ENCODE peak calls at places on chromosomes 6 and 20, in four cellular contexts. C is keratinocyte, U is body of pancreas, K is fibroblast of lung. F is an unnamed sample.
A peak's percentile ranks its signal among the peaks of the same experiment; 100 is the strongest.

GRCh38 chr6:75481394-75481793 is 12.2 kb downstream of the FILIP1 start:
- DNase-seq in C (no peak), U (no peak), K (peak; percentile 32), F (no peak)

GRCh38 chr6:32849126-32849525 is 4.4 kb downstream of the TAP1 start:
- DNase-seq in C (no peak), U (no peak), K (no peak), F (no peak)

GRCh38 chr6:127564761-127565160 is 12.2 kb upstream of the C6orf58 start:
- DNase-seq in C (no peak), U (no peak), K (no peak), F (no peak)

GRCh38 chr20:1322511-1323245 is 6.3 kb downstream of the SDCBP2 start:
- DNase-seq in C (no peak), U (no peak), K (peak; percentile 96), F (peak; percentile 88)

GRCh38 chr6:166304106-166304505 is 4.1 kb downstream of the PRR18 start:
- DNase-seq in C (no peak), U (no peak), K (no peak), F (no peak)

GRCh38 chr20:2285193-2285592 is 10.6 kb upstream of the TGM3 start:
- DNase-seq in C (no peak), U (no peak), K (no peak), F (no peak)

GRCh38 chr6:116524236-116524635 is 12.8 kb downstream of the CALHM5 start:
- DNase-seq in C (no peak), U (no peak), K (no peak), F (no peak)

GRCh38 chr6:142833054-142833453 is 111.9 kb downstream of the HIVEP2 start:
- DNase-seq in C (peak; percentile 71), U (no peak), K (peak; percentile 96), F (peak; percentile 98)

GRCh38 chr6:11188161-11188915 is 44.1 kb downstream of the NEDD9 start:
- DNase-seq in C (no peak), U (peak; percentile 51), K (no peak), F (peak; percentile 89)

GRCh38 chr6:156160007-156160787 is 617.0 kb upstream of the ARID1B start:
- DNase-seq in C (no peak), U (no peak), K (no peak), F (no peak)

GRCh38 chr6:83921315-83921714 is 61.8 kb downstream of the CYB5R4 start:
- DNase-seq in C (no peak), U (no peak), K (no peak), F (no peak)

GRCh38 chr6:112781236-112781635 is 434.1 kb downstream of the RFPL4B start:
- DNase-seq in C (no peak), U (no peak), K (peak; percentile 51), F (peak; percentile 6)

GRCh38 chr6:17418281-17419188 is 25.1 kb downstream of the CAP2 start:
- DNase-seq in C (peak; percentile 21), U (no peak), K (peak; percentile 79), F (peak; percentile 72)

GRCh38 chr20:4913147-4913546 is 88.2 kb downstream of the SLC23A2 start:
- DNase-seq in C (no peak), U (no peak), K (no peak), F (no peak)

GRCh38 chr20:25050501-25051350 is 7.2 kb downstream of the ACSS1 start:
- DNase-seq in C (no peak), U (no peak), K (no peak), F (no peak)

GRCh38 chr6:154404791-154405400 is 48.3 kb upstream of the IPCEF1 start:
- DNase-seq in C (no peak), U (no peak), K (peak; percentile 76), F (no peak)

GRCh38 chr6:154226461-154226860 is 130.1 kb downstream of the IPCEF1 start:
- DNase-seq in C (no peak), U (no peak), K (no peak), F (no peak)

GRCh38 chr6:150196942-150197745 is 54.3 kb downstream of the PPP1R14C start:
- DNase-seq in C (no peak), U (no peak), K (peak; percentile 26), F (no peak)

GRCh38 chr6:39881851-39882566 is 52.3 kb downstream of the MOCS1 start:
- DNase-seq in C (no peak), U (peak; percentile 32), K (peak; percentile 95), F (no peak)

GRCh38 chr20:15318682-15319081 is 981.3 kb upstream of the FLRT3 start:
- DNase-seq in C (no peak), U (no peak), K (no peak), F (no peak)

GRCh38 chr6:129280719-129281118 is 397.8 kb downstream of the LAMA2 start:
- DNase-seq in C (no peak), U (no peak), K (no peak), F (no peak)

GRCh38 chr20:44962483-44962882 is 2.3 kb upstream of the TOMM34 start:
- DNase-seq in C (no peak), U (no peak), K (no peak), F (peak; percentile 64)

GRCh38 chr20:63896136-63896890 is 1.4 kb downstream of the DNAJC5 start:
- DNase-seq in C (no peak), U (peak; percentile 87), K (peak; percentile 41), F (peak; percentile 31)

GRCh38 chr6:71400852-71401251 is 112.2 kb downstream of the OGFRL1 start:
- DNase-seq in C (no peak), U (no peak), K (peak; percentile 43), F (no peak)

GRCh38 chr6:132598473-132598872 is 8.9 kb upstream of the TAAR5 start:
- DNase-seq in C (no peak), U (peak; percentile 10), K (no peak), F (peak; percentile 34)

GRCh38 chr6:35386989-35387388 is 44.6 kb downstream of the PPARD start:
- DNase-seq in C (no peak), U (no peak), K (no peak), F (no peak)

GRCh38 chr20:62067547-62068260 is 2.0 kb upstream of the TAF4 start:
- DNase-seq in C (no peak), U (no peak), K (no peak), F (no peak)

GRCh38 chr6:78427386-78427785 is 440.0 kb upstream of the IRAK1BP1 start:
- DNase-seq in C (no peak), U (no peak), K (no peak), F (no peak)

GRCh38 chr6:617485-618100 is 39.3 kb downstream of the HUS1B start:
- DNase-seq in C (no peak), U (no peak), K (no peak), F (no peak)

GRCh38 chr6:106560966-106561740 is 68.1 kb downstream of the RTN4IP1 start:
- DNase-seq in C (no peak), U (no peak), K (peak; percentile 58), F (peak; percentile 78)

GRCh38 chr6:138972226-138972665 is 15.8 kb downstream of the REPS1 start:
- DNase-seq in C (no peak), U (no peak), K (peak; percentile 68), F (peak; percentile 73)

GRCh38 chr6:142944126-142945066 is 580 bp downstream of the HIVEP2 start:
- DNase-seq in C (no peak), U (peak; percentile 92), K (peak; percentile 94), F (peak; percentile 50)

GRCh38 chr20:36836591-36837329 is 39.2 kb upstream of the TLDC2 start:
- DNase-seq in C (no peak), U (peak; percentile 62), K (no peak), F (peak; percentile 34)
- TF ChIP-seq CTCF in C (peak; percentile 65), U (peak; percentile 16), K (peak; percentile 48), F (peak; percentile 58)

DNA sequence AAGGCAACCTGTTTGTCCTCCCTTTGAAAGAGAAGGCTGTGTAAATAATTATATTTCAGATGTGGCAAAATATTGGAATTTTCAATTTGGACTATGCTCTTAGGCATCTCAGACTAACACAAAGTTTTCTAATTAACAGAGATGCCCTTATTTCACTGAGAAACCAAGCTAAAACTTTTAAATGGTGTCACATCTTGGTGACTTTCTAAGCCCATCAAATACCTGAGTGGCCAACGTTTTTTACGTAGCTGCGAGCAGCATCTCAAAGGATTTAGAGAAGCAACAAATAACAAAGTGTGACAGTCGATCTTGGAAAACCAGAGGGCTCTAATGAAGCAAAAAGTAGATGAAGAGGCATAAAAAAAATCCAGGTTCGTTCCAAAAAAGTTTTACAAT is 3.4 kb upstream of the HEY2 start:
- DNase-seq in C (no peak), U (no peak), K (no peak), F (no peak)
- H3K27me3 ChIP-seq in C (peaks cover 58% of the 10 kb centered on the region), U (no peaks in the 10 kb centered on the region), K (peaks cover 46% of the 10 kb centered on the region), F (peaks cover 2% of the 10 kb centered on the region)

GRCh38 chr20:50957798-50958732 is at the start of gene DPM1:
- DNase-seq in C (peak; percentile 57), U (peak; percentile 90), K (peak; percentile 30), F (peak; percentile 6)
- TF ChIP-seq CTCF in C (no peak), U (no peak), K (no peak), F (no peak)

GRCh38 chr20:38723069-38723981 is 961 bp upstream of the SLC32A1 start:
- DNase-seq in C (no peak), U (no peak), K (peak; percentile 35), F (no peak)
- H3K27me3 ChIP-seq in C (peaks cover 94% of the 10 kb centered on the region), U (peaks cover 51% of the 10 kb centered on the region), K (peaks cover 82% of the 10 kb centered on the region), F (peaks cover 77% of the 10 kb centered on the region)

GRCh38 chr20:22429175-22430153 is 154.9 kb downstream of the FOXA2 start:
- DNase-seq in C (no peak), U (no peak), K (no peak), F (no peak)
- TF ChIP-seq CTCF in C (no peak), U (no peak), K (no peak), F (no peak)

GRCh38 chr6:28802417-28803336 is 121.1 kb downstream of the TRIM27 start:
- DNase-seq in C (peak; percentile 59), U (no peak), K (peak; percentile 63), F (peak; percentile 68)
- H3K27me3 ChIP-seq in C (no peaks in the 10 kb centered on the region), U (peaks cover 5% of the 10 kb centered on the region), K (no peaks in the 10 kb centered on the region), F (no peaks in the 10 kb centered on the region)

GRCh38 chr6:74277749-74278148 is 581.7 kb downstream of the CD109 start:
- DNase-seq in C (no peak), U (no peak), K (peak; percentile 20), F (peak; percentile 21)

GRCh38 chr6:74284266-74284665 is 588.3 kb downstream of the CD109 start:
- DNase-seq in C (no peak), U (no peak), K (no peak), F (no peak)

GRCh38 chr6:74282143-74282689 is 586.2 kb downstream of the CD109 start:
- DNase-seq in C (no peak), U (no peak), K (no peak), F (no peak)

DNA sequence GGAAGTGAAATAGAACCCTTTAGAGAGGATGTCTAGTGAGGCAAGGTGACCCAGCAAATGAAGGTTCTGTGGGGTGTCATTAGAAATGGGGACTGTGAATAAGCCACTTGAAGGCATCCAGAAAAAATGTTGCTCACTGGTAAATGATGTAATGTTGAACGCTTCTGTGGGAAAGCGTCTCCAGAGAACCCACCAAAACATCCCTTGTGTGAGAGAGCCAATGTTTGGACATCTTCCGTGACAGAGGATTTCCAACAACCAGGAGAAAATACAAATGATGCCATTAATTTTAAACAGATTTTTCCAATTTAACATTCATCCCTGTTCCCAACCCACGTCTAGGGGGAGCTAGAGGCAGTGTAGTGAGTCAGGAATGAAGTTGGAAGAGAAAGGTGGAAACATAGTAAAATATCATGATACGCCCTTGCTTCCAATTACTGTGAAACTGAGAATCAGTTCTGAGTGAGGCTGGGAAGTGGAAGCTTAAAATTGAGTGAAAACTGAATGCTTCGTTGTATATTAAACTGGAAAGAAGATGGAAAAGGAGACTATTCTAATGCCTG is 584.2 kb downstream of the CD109 start:
- DNase-seq in C (no peak), U (no peak), K (no peak), F (peak; percentile 3)
- TF ChIP-seq CTCF in C (peak; percentile 21), U (no peak), K (no peak), F (peak; percentile 16)